ENCODE peak calls at places on chromosomes 3 and 15, in four cellular contexts. One of them, this sample, is unnamed.

GRCh38 chr15:39804026-39804425 is 21.4 kb upstream of the FSIP1 start:
- DNase-seq in K562: no peak
- DNase-seq in WTC11: no peak
- DNase-seq in HepG2: peak; percentile 21
- DNase-seq in this sample: no peak

GRCh38 chr3:15948403-15948802 is 150.6 kb upstream of the ANKRD28 start:
- DNase-seq in K562: no peak
- DNase-seq in WTC11: no peak
- DNase-seq in HepG2: no peak
- DNase-seq in this sample: no peak

GRCh38 chr15:44536298-44536961 is 517 bp upstream of the EIF3J start:
- DNase-seq in K562: peak; percentile 84
- DNase-seq in WTC11: peak; percentile 82
- DNase-seq in HepG2: peak; percentile 77
- DNase-seq in this sample: peak; percentile 58

GRCh38 chr15:58401991-58402649 is 29.7 kb upstream of the LIPC start:
- DNase-seq in K562: no peak
- DNase-seq in WTC11: no peak
- DNase-seq in HepG2: no peak
- DNase-seq in this sample: no peak

GRCh38 chr3:126483321-126483761 is 7.7 kb upstream of the ZXDC start:
- DNase-seq in K562: no peak
- DNase-seq in WTC11: no peak
- DNase-seq in HepG2: no peak
- DNase-seq in this sample: no peak

GRCh38 chr3:115239717-115240116 is 92.6 kb upstream of the ZBTB20 start:
- DNase-seq in K562: peak; percentile 31
- DNase-seq in WTC11: no peak
- DNase-seq in HepG2: peak; percentile 9
- DNase-seq in this sample: peak; percentile 20

GRCh38 chr15:42143866-42144625 is 12.4 kb downstream of the PLA2G4F start:
- DNase-seq in K562: no peak
- DNase-seq in WTC11: peak; percentile 1
- DNase-seq in HepG2: no peak
- DNase-seq in this sample: no peak

GRCh38 chr3:32217339-32217738 is 21.1 kb upstream of the CMTM8 start:
- DNase-seq in K562: no peak
- DNase-seq in WTC11: no peak
- DNase-seq in HepG2: peak; percentile 54
- DNase-seq in this sample: no peak

GRCh38 chr3:110314512-110315114 is 757.0 kb upstream of the NECTIN3 start:
- DNase-seq in K562: peak; percentile 45
- DNase-seq in WTC11: peak; percentile 61
- DNase-seq in HepG2: peak; percentile 64
- DNase-seq in this sample: peak; percentile 50
- TF ChIP-seq ELF4 in K562: no peak
- TF ChIP-seq ELF4 in WTC11: no peak
- TF ChIP-seq ELF4 in HepG2: no peak
- TF ChIP-seq ELF4 in this sample: no peak

DNA sequence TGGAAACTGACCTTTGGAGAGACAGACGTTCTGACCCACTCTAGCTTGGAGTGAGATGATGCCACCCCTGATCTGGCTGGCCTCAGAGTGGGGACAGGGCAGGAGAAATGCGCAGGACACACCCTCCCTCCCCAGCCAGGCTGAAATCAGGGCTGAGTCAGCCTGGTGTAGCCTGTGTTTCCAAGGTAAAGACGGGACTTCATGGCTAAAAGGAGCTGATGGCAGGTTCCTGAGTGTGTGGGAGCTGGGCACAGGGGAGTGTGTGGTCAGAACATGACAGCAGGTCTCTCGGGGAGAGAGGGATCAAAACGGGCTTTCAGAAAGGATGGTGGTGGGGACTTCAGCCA is 14.6 kb upstream of the POLG start:
- DNase-seq in K562: no peak
- DNase-seq in WTC11: no peak
- DNase-seq in HepG2: no peak
- DNase-seq in this sample: no peak
- TF ChIP-seq ELF4 in K562: no peak
- TF ChIP-seq ELF4 in WTC11: no peak
- TF ChIP-seq ELF4 in HepG2: no peak
- TF ChIP-seq ELF4 in this sample: no peak

DNA sequence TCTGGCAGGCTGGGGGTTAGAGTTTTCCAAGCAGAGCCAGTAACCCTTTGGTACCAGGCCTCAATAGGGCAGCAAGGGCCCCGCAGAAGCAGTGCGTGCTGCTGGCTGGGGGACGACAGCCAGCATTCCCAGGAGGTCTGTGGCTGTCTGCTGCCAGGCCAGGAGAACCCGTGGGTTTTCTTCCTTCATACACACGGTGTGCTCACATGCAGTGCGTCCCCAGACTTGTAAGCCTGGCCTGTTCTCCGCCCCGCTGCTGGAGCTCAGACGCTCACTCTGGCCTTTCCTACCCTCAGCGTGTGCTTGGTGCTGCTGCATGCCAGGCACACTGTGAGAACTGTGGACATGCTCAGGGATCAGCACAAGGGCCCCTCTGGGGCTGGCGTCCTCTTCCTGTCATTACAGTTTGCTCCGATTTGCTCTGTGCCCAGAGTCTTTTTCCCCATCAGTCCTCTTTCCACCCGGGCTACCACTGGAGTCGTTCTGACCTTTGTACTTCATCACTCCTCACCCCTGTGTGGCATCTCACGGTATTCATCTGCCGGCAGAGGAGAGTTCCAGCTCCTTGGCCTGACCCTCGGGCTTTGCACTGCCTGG is 149.5 kb downstream of the DNAJB8 start:
- DNase-seq in K562: no peak
- DNase-seq in WTC11: no peak
- DNase-seq in HepG2: no peak
- DNase-seq in this sample: no peak
- TF ChIP-seq ELF4 in K562: no peak
- TF ChIP-seq ELF4 in WTC11: no peak
- TF ChIP-seq ELF4 in HepG2: no peak
- TF ChIP-seq ELF4 in this sample: no peak

GRCh38 chr3:116579843-116580242 is 129.7 kb upstream of the TUSC7 start:
- DNase-seq in K562: no peak
- DNase-seq in WTC11: peak; percentile 13
- DNase-seq in HepG2: peak; percentile 1
- DNase-seq in this sample: peak; percentile 15
- TF ChIP-seq ELF4 in K562: no peak
- TF ChIP-seq ELF4 in WTC11: no peak
- TF ChIP-seq ELF4 in HepG2: no peak
- TF ChIP-seq ELF4 in this sample: no peak

DNA sequence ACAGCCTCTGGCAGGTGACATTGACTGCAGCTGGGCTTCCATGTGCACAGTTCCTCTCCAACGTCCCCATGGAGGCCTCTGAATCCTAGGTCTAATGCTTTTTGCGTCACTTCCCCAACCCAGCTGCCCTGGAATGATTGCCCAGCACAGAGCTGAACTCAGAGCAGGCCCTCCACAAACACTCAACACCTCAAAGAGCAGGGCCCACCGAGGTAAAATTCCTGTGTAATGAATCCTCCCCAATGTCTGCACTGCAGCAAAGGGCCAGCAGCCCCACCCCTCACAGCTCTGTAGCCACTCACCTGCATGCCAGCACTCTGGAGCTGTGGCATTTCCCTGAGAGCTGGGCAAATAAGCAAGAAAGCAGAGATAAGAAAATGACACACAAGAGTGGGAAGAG is 42.6 kb upstream of the DUSP7 start:
- DNase-seq in K562: no peak
- DNase-seq in WTC11: no peak
- DNase-seq in HepG2: peak; percentile 38
- DNase-seq in this sample: no peak
- TF ChIP-seq ELF4 in K562: no peak
- TF ChIP-seq ELF4 in WTC11: no peak
- TF ChIP-seq ELF4 in HepG2: no peak
- TF ChIP-seq ELF4 in this sample: no peak

GRCh38 chr3:27880969-27881892 is 159.1 kb upstream of the EOMES start:
- DNase-seq in K562: no peak
- DNase-seq in WTC11: no peak
- DNase-seq in HepG2: no peak
- DNase-seq in this sample: no peak
- TF ChIP-seq ELF4 in K562: no peak
- TF ChIP-seq ELF4 in WTC11: no peak
- TF ChIP-seq ELF4 in HepG2: no peak
- TF ChIP-seq ELF4 in this sample: no peak